ENCODE peak calls at places on chromosomes 5 and 9, in five cellular contexts. One of them, this sample, is unnamed.

GRCh38 chr5:34826347-34826746 is 12.6 kb upstream of the TTC23L start:
- DNase-seq in A549: no peak
- DNase-seq in IMR-90: peak
- DNase-seq in K562: no peak
- DNase-seq in H1: no peak
- DNase-seq in this sample: no peak

GRCh38 chr5:61334224-61335196 is 2.5 kb downstream of the ZSWIM6 start:
- DNase-seq in A549: no peak
- DNase-seq in IMR-90: peak
- DNase-seq in K562: no peak
- DNase-seq in H1: no peak
- DNase-seq in this sample: no peak

GRCh38 chr5:149628221-149628620 is 46.9 kb downstream of the ARHGEF37 start:
- DNase-seq in A549: no peak
- DNase-seq in IMR-90: no peak
- DNase-seq in K562: no peak
- DNase-seq in H1: no peak
- DNase-seq in this sample: no peak

GRCh38 chr5:111775224-111775623 is 18.2 kb upstream of the NREP start:
- DNase-seq in A549: no peak
- DNase-seq in IMR-90: peak
- DNase-seq in K562: no peak
- DNase-seq in H1: no peak
- DNase-seq in this sample: no peak

GRCh38 chr9:116421006-116421538 is 266.0 kb upstream of the TRIM32 start:
- DNase-seq in A549: no peak
- DNase-seq in IMR-90: peak
- DNase-seq in K562: peak
- DNase-seq in H1: no peak
- DNase-seq in this sample: no peak

GRCh38 chr5:112436139-112436538 is 17.1 kb upstream of the EPB41L4A start:
- DNase-seq in A549: no peak
- DNase-seq in IMR-90: no peak
- DNase-seq in K562: no peak
- DNase-seq in H1: no peak
- DNase-seq in this sample: no peak

GRCh38 chr5:142881076-142881466 is 110.9 kb downstream of the ARHGAP26 start:
- DNase-seq in A549: no peak
- DNase-seq in IMR-90: peak
- DNase-seq in K562: no peak
- DNase-seq in H1: no peak
- DNase-seq in this sample: no peak

GRCh38 chr9:101832464-101832863 is 94.0 kb upstream of the GRIN3A start:
- DNase-seq in A549: no peak
- DNase-seq in IMR-90: no peak
- DNase-seq in K562: no peak
- DNase-seq in H1: no peak
- DNase-seq in this sample: no peak

GRCh38 chr9:17081814-17082213 is 53.0 kb upstream of the CNTLN start:
- DNase-seq in A549: no peak
- DNase-seq in IMR-90: peak
- DNase-seq in K562: no peak
- DNase-seq in H1: no peak
- DNase-seq in this sample: no peak

GRCh38 chr9:131720330-131720729 is 19.5 kb downstream of the RAPGEF1 start:
- DNase-seq in A549: no peak
- DNase-seq in IMR-90: no peak
- DNase-seq in K562: no peak
- DNase-seq in H1: no peak
- DNase-seq in this sample: no peak

GRCh38 chr9:14350766-14351165 is 36.8 kb upstream of the NFIB start:
- DNase-seq in A549: no peak
- DNase-seq in IMR-90: no peak
- DNase-seq in K562: no peak
- DNase-seq in H1: no peak
- DNase-seq in this sample: no peak

GRCh38 chr9:97276310-97276852 is 31.1 kb upstream of the CCDC180 start:
- DNase-seq in A549: no peak
- DNase-seq in IMR-90: no peak
- DNase-seq in K562: no peak
- DNase-seq in H1: no peak
- DNase-seq in this sample: no peak

GRCh38 chr5:176466245-176466871 is 18.2 kb downstream of the FAF2 start:
- DNase-seq in A549: peak
- DNase-seq in IMR-90: peak
- DNase-seq in K562: no peak
- DNase-seq in H1: no peak
- DNase-seq in this sample: peak

GRCh38 chr9:105842023-105842644 is 147.8 kb downstream of the TMEM38B start:
- DNase-seq in A549: peak
- DNase-seq in IMR-90: peak
- DNase-seq in K562: peak
- DNase-seq in H1: no peak
- DNase-seq in this sample: peak

GRCh38 chr9:27206041-27206440 is 90.9 kb downstream of the EQTN start:
- DNase-seq in A549: no peak
- DNase-seq in IMR-90: no peak
- DNase-seq in K562: no peak
- DNase-seq in H1: no peak
- DNase-seq in this sample: no peak

GRCh38 chr9:133770076-133770777 is 32.1 kb upstream of the SARDH start:
- DNase-seq in A549: no peak
- DNase-seq in IMR-90: no peak
- DNase-seq in K562: no peak
- DNase-seq in H1: no peak
- DNase-seq in this sample: no peak

GRCh38 chr9:120474579-120475243 is 105.3 kb downstream of the CDK5RAP2 start:
- DNase-seq in A549: no peak
- DNase-seq in IMR-90: peak
- DNase-seq in K562: no peak
- DNase-seq in H1: no peak
- DNase-seq in this sample: no peak

GRCh38 chr5:124277767-124278536 is 468.5 kb downstream of the ZNF608 start:
- DNase-seq in A549: no peak
- DNase-seq in IMR-90: no peak
- DNase-seq in K562: no peak
- DNase-seq in H1: no peak
- DNase-seq in this sample: no peak

GRCh38 chr5:31213676-31214638 is 20.5 kb downstream of the CDH6 start:
- DNase-seq in A549: no peak
- DNase-seq in IMR-90: no peak
- DNase-seq in K562: no peak
- DNase-seq in H1: no peak
- DNase-seq in this sample: no peak

GRCh38 chr5:61030163-61030482 is 85.1 kb downstream of the NDUFAF2 start:
- DNase-seq in A549: no peak
- DNase-seq in IMR-90: peak
- DNase-seq in K562: no peak
- DNase-seq in H1: no peak
- DNase-seq in this sample: no peak

GRCh38 chr9:135033487-135033886 is 54.0 kb upstream of the OLFM1 start:
- DNase-seq in A549: no peak
- DNase-seq in IMR-90: no peak
- DNase-seq in K562: no peak
- DNase-seq in H1: no peak
- DNase-seq in this sample: no peak

GRCh38 chr9:128062856-128063831 is 4.0 kb downstream of the NAIF1 start:
- DNase-seq in A549: no peak
- DNase-seq in IMR-90: no peak
- DNase-seq in K562: no peak
- DNase-seq in H1: no peak
- DNase-seq in this sample: no peak

GRCh38 chr5:9715891-9716335 is 85.8 kb upstream of the TAS2R1 start:
- DNase-seq in A549: no peak
- DNase-seq in IMR-90: peak
- DNase-seq in K562: no peak
- DNase-seq in H1: no peak
- DNase-seq in this sample: no peak

GRCh38 chr9:132224645-132225044 is 62.8 kb downstream of the NTNG2 start:
- DNase-seq in A549: no peak
- DNase-seq in IMR-90: no peak
- DNase-seq in K562: no peak
- DNase-seq in H1: no peak
- DNase-seq in this sample: no peak

GRCh38 chr9:83656032-83656680 is 33.2 kb downstream of the IDNK start:
- DNase-seq in A549: no peak
- DNase-seq in IMR-90: no peak
- DNase-seq in K562: no peak
- DNase-seq in H1: no peak
- DNase-seq in this sample: no peak

GRCh38 chr5:140084466-140084865 is 29.4 kb upstream of the PURA start:
- DNase-seq in A549: no peak
- DNase-seq in IMR-90: no peak
- DNase-seq in K562: no peak
- DNase-seq in H1: no peak
- DNase-seq in this sample: no peak

GRCh38 chr9:78565481-78565880 is 268.6 kb downstream of the PSAT1 start:
- DNase-seq in A549: no peak
- DNase-seq in IMR-90: no peak
- DNase-seq in K562: no peak
- DNase-seq in H1: no peak
- DNase-seq in this sample: no peak

GRCh38 chr5:135747824-135748223 is 86.6 kb upstream of the SLC25A48 start:
- DNase-seq in A549: no peak
- DNase-seq in IMR-90: no peak
- DNase-seq in K562: no peak
- DNase-seq in H1: no peak
- DNase-seq in this sample: no peak

GRCh38 chr9:22401671-22402070 is 45.0 kb upstream of the DMRTA1 start:
- DNase-seq in A549: no peak
- DNase-seq in IMR-90: no peak
- DNase-seq in K562: no peak
- DNase-seq in H1: no peak
- DNase-seq in this sample: no peak

DNA sequence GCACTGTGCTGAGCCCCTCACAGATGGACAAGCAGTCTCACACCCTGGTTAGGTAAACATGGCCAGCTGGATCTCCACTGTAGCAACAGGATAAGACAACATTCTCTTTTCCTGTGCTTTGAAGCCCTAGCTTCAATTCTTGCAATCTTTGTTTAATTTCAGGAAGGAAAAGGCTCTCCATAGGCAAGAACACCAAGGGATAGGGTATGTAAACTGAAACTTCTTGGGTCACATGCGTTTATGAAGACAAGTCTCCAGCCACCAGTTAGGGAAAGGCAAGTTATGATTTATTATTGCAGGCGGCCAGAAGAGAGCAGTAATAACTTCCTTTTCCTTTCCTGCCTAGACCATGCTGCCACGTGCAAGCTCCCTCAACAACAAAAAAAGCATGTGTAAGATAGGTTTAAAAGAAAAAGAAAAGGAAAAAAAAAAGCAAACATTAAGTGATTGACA is 50.1 kb upstream of the POU5F2 start:
- DNase-seq in A549: peak
- DNase-seq in IMR-90: peak
- DNase-seq in K562: no peak
- DNase-seq in H1: no peak
- DNase-seq in this sample: peak
- TF ChIP-seq MAFK in A549: no peak
- TF ChIP-seq MAFK in IMR-90: no peak
- TF ChIP-seq MAFK in K562: no peak
- TF ChIP-seq MAFK in H1: no peak
- TF ChIP-seq MAFK in this sample: no peak

GRCh38 chr5:116011046-116011445 is 21.2 kb upstream of the ARL14EPL start:
- DNase-seq in A549: no peak
- DNase-seq in IMR-90: peak
- DNase-seq in K562: no peak
- DNase-seq in H1: no peak
- DNase-seq in this sample: no peak
- TF ChIP-seq MAFK in A549: no peak
- TF ChIP-seq MAFK in IMR-90: no peak
- TF ChIP-seq MAFK in K562: no peak
- TF ChIP-seq MAFK in H1: no peak
- TF ChIP-seq MAFK in this sample: no peak

DNA sequence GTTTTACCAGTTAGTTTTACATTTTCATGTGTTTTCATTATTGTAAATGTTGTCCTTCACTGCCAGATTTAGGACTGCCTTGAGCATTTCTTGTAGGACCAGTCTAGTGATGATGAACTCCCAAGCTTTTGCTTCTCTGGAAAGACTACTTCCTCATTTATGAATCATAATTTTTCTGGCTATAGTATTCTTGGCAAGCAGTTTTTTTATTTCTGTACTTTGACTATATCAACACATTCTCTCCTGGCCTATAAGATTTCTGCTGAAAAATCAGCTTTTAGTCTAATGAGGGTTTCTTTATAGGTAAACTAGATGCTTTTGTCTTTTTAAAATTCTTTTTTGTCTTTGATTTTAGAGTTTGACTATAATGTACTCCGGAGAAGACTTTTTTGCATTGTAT is 256.8 kb upstream of the GRAMD2B start:
- DNase-seq in A549: no peak
- DNase-seq in IMR-90: no peak
- DNase-seq in K562: no peak
- DNase-seq in H1: no peak
- DNase-seq in this sample: no peak
- TF ChIP-seq MAFK in A549: no peak
- TF ChIP-seq MAFK in IMR-90: no peak
- TF ChIP-seq MAFK in K562: no peak
- TF ChIP-seq MAFK in H1: no peak
- TF ChIP-seq MAFK in this sample: no peak

GRCh38 chr9:3181049-3181953 is 337.4 kb upstream of the PUM3 start:
- DNase-seq in A549: peak
- DNase-seq in IMR-90: no peak
- DNase-seq in K562: peak
- DNase-seq in H1: peak
- DNase-seq in this sample: peak
- TF ChIP-seq MAFK in A549: no peak
- TF ChIP-seq MAFK in IMR-90: no peak
- TF ChIP-seq MAFK in K562: no peak
- TF ChIP-seq MAFK in H1: no peak
- TF ChIP-seq MAFK in this sample: no peak

DNA sequence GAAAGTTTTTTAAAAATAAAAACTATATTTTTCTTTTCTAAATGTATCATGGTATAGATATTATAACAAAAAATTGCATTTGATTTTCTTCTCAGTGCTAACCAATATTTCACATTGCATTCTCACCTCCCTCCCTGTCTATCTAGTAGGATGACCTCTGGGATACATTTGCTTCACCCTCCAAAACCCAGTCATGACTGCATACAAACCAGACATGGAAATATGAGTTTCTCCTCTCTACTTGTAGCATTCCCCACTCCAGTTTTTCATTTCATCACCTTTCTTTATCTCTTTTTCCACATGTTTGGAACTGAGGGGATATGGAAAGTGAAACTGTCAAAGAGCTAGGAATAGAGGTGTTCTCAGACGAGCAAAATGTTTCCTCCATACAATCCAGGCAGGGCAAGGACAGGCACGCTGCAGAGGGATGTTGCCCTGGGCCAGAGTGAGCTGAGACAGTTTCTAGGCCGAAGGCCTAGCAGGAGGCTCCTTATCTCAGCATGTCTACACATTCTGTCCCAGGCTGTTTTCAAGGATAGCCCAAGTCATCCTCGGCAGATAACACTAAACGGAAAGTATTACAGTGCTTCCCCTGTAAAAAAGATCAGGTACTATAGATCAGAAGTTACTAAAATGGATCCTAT is 46.7 kb downstream of the MEF2C start:
- DNase-seq in A549: no peak
- DNase-seq in IMR-90: peak
- DNase-seq in K562: peak
- DNase-seq in H1: no peak
- DNase-seq in this sample: no peak
- TF ChIP-seq MAFK in A549: no peak
- TF ChIP-seq MAFK in IMR-90: no peak
- TF ChIP-seq MAFK in K562: no peak
- TF ChIP-seq MAFK in H1: no peak
- TF ChIP-seq MAFK in this sample: no peak

GRCh38 chr5:1244976-1245375 is 19.8 kb downstream of the SLC6A18 start:
- DNase-seq in A549: no peak
- DNase-seq in IMR-90: no peak
- DNase-seq in K562: peak
- DNase-seq in H1: no peak
- DNase-seq in this sample: no peak
- TF ChIP-seq MAFK in A549: no peak
- TF ChIP-seq MAFK in IMR-90: no peak
- TF ChIP-seq MAFK in K562: no peak
- TF ChIP-seq MAFK in H1: no peak
- TF ChIP-seq MAFK in this sample: no peak